ENCODE peak calls at places on chromosomes 13 and 19, in ten cellular contexts. W, X, M, I, J, R, V, S, O and B are unnamed samples. For H3K27me3, the result is how much of the 10 kb centered on the place peaks cover.

GRCh38 chr19:40157059-40157458 is 34.2 kb upstream of the MAP3K10 start:
- DNase-seq in X (no peak), R (no peak), W (no peak), I (no peak), V (no peak), M (no peak), O (no peak), J (no peak), S (no peak), B (no peak)

GRCh38 chr19:48330012-48330681 is 4.8 kb downstream of the EMP3 start:
- DNase-seq in J (peak), V (peak), R (peak), O (peak), M (no peak), I (peak), S (peak), W (peak), X (peak), B (peak)

GRCh38 chr13:70206671-70207070 is 98.4 kb upstream of the KLHL1 start:
- DNase-seq in M (no peak), W (no peak), I (no peak), S (no peak), X (no peak), O (no peak), R (no peak), V (no peak), J (no peak), B (no peak)

GRCh38 chr19:33603377-33603776 is 18.4 kb upstream of the CHST8 start:
- DNase-seq in I (no peak), X (no peak), V (no peak), W (no peak), O (no peak), R (no peak), S (no peak), M (no peak), J (no peak), B (no peak)

GRCh38 chr19:52646571-52647222 is 8.5 kb upstream of the ZNF83 start:
- DNase-seq in X (no peak), R (no peak), I (no peak), M (peak), J (no peak), O (no peak), W (no peak), S (no peak), V (no peak), B (no peak)

GRCh38 chr13:60012503-60012902 is 151.2 kb downstream of the DIAPH3 start:
- DNase-seq in M (no peak), W (no peak), O (no peak), I (no peak), J (no peak), X (no peak), S (no peak), V (no peak), R (no peak), B (no peak)

GRCh38 chr19:18611327-18612050 is 1.2 kb upstream of the TMEM59L start:
- DNase-seq in I (no peak), J (no peak), M (no peak), V (no peak), O (no peak), X (no peak), W (peak), S (no peak), R (peak), B (no peak)

GRCh38 chr19:34308381-34309367 is 54.3 kb downstream of the GARRE1 start:
- DNase-seq in W (no peak), J (no peak), X (no peak), O (no peak), I (no peak), M (no peak), S (no peak), V (no peak), R (no peak), B (no peak)

GRCh38 chr19:58394821-58395219 is 636 bp upstream of the RNF225 start:
- DNase-seq in X (no peak), R (no peak), M (no peak), I (no peak), J (no peak), V (no peak), S (peak), W (no peak), O (peak), B (no peak)

DNA sequence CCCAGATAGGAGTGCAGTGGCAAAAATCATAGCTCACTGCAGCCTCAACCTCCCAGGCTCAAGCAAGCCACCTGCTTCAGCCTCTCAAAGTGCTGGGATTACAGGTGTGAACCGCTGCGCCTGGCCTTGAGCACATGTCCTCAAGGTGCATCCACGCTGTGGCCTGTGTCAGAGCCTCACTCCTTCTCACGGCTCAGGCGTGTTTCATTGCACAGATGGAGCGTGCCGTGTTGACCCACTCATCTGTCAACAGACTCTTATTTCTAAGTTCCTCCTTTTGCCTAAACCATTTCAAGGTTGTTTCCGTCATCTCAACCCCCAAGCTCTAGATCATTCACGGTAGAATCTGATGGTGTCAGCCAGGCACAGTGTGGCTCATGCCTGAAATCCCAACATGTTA is 28.2 kb downstream of the ATP8B3 start:
- DNase-seq in V (no peak), I (no peak), J (no peak), M (no peak), R (no peak), W (no peak), S (no peak), O (no peak), X (no peak), B (no peak)
- H3K27me3 ChIP-seq in V (under half), I (under half), J (under half), M (under half), R (under half), W (half or more), S (under half), O (half or more), X (half or more), B (under half)

DNA sequence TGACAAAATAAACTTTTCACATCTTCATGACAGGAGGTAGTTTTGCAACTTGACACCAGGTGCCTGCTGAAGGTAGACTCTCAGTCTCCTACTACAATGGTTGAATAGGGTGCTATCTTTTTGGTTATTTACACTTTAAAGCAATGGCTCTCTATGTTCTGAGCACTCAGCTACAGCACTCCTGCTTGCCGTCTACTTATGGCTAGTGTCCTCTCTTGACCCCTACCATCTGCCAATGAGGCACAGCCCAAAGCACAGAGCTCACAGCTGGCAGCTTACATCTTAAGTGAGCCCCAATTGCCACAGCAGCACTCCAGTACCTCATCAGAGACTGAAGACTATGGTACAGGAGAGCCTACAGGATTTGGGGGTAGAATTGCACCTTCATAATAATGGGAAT is 11.4 kb downstream of the ZNF708 start:
- DNase-seq in V (no peak), J (no peak), W (peak), I (no peak), M (no peak), O (no peak), X (no peak), S (no peak), R (no peak), B (no peak)
- TF ChIP-seq CTCF in V (no peak), J (no peak), W (no peak), I (no peak), M (no peak), O (no peak), X (no peak), S (no peak), R (no peak), B (no peak)

DNA sequence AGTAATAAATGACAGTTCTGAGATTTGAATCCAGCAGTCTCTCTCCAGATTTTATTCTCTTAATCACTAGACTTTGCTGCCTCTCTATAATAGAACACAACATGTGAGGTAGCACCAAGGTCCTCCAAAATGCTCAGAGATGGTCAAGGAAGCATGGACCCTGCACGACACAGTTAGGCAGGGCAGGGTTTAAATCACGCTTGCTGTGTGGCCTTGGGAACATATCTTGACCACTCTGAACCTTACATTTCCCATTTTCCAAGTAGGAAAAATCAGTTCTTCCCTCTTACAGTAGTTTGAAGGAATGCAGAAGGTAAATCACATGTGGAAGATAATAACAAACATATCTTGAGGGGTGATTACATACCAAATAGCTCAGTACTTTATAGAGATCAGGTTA is 6.3 kb downstream of the SYT3 start:
- DNase-seq in J (no peak), I (no peak), V (no peak), W (no peak), M (no peak), X (no peak), O (no peak), R (no peak), S (no peak), B (no peak)
- H3K27ac ChIP-seq in J (no peak), I (no peak), V (no peak), W (no peak), M (no peak), X (no peak), O (no peak), R (no peak), S (no peak), B (no peak)

DNA sequence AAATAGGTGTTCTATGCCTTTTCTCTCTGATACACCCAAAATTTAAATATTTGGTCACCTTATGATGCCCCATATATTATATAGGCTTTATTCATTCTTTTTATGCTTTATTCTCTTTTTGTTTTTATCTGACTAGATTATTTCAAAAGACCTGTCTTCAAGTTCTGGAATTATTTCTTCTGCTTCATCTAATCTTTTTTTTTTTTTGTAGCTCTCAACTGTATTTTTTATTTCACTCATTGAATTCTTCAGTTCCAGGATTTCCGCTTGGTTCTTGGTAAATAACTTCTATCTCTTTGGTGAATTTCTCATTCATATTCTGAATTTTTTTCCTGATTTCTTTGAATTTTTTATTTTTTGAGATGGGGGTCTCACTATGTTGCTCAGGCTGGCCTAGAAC is 3.9 kb upstream of the CLEC4M start:
- DNase-seq in O (no peak), I (no peak), W (no peak), R (no peak), M (no peak), S (no peak), V (no peak), X (no peak), J (no peak), B (no peak)
- H3K27me3 ChIP-seq in O (under half), I (under half), W (under half), R (under half), M (under half), S (under half), V (under half), X (under half), J (under half), B (under half)

DNA sequence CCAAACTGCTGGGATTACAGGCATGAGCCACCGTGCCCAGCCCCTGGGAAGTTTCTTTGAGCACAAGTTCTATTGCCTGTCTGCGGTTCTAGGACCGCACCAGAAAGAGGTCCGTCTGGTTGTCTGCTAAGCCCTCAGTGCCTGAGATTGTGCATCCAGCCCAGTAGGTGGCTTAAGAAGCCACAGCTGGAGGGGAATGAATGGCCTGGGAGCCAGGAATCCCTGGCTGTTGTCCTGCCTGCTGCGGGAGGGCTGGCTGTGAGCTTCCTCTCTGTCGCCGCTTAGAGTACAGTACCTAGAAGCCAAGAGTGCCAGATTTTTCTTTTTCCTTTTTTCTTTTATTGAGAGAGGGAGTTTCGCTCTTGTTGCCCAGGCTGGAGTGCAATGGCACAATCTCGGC is 4.2 kb upstream of the TYK2 start:
- DNase-seq in J (no peak), S (no peak), I (no peak), R (no peak), W (peak), X (no peak), V (no peak), M (no peak), O (no peak), B (no peak)
- TF ChIP-seq CTCF in J (no peak), S (no peak), I (no peak), R (peak), W (no peak), X (no peak), V (no peak), M (no peak), O (no peak), B (no peak)